ENCODE peak calls at places on chromosome 14, in four cellular contexts. One of them, this sample, is unnamed.

GRCh38 chr14:55294603-55295002 is 23.4 kb downstream of the FBXO34 start:
- DNase-seq in WERI-Rb-1: no peak
- DNase-seq in HFF-Myc: no peak
- DNase-seq in right atrium auricular region: no peak
- DNase-seq in this sample: no peak

GRCh38 chr14:87014854-87015253 is 978.1 kb downstream of the GALC start:
- DNase-seq in right atrium auricular region: no peak
- DNase-seq in WERI-Rb-1: peak
- DNase-seq in HFF-Myc: no peak
- DNase-seq in this sample: no peak

GRCh38 chr14:95432152-95433093 is 84.0 kb downstream of the SYNE3 start:
- DNase-seq in WERI-Rb-1: peak
- DNase-seq in right atrium auricular region: no peak
- DNase-seq in HFF-Myc: no peak
- DNase-seq in this sample: peak

GRCh38 chr14:87059060-87059827 is 933.7 kb downstream of the GALC start:
- DNase-seq in right atrium auricular region: no peak
- DNase-seq in WERI-Rb-1: no peak
- DNase-seq in HFF-Myc: no peak
- DNase-seq in this sample: no peak

GRCh38 chr14:52960627-52961026 is 9.8 kb upstream of the FERMT2 start:
- DNase-seq in HFF-Myc: no peak
- DNase-seq in WERI-Rb-1: no peak
- DNase-seq in right atrium auricular region: no peak
- DNase-seq in this sample: no peak

GRCh38 chr14:66009104-66009503 is 477.1 kb upstream of the CCDC196 start:
- DNase-seq in HFF-Myc: peak
- DNase-seq in WERI-Rb-1: no peak
- DNase-seq in right atrium auricular region: no peak
- DNase-seq in this sample: no peak

GRCh38 chr14:95156765-95157194 is 549 bp downstream of the DICER1 start:
- DNase-seq in WERI-Rb-1: peak
- DNase-seq in right atrium auricular region: no peak
- DNase-seq in HFF-Myc: no peak
- DNase-seq in this sample: peak

GRCh38 chr14:94646481-94646880 is 34.3 kb downstream of the SERPINA3 start:
- DNase-seq in HFF-Myc: no peak
- DNase-seq in right atrium auricular region: peak
- DNase-seq in WERI-Rb-1: no peak
- DNase-seq in this sample: no peak

GRCh38 chr14:70173569-70173968 is 15.2 kb downstream of the SLC8A3 start:
- DNase-seq in right atrium auricular region: no peak
- DNase-seq in WERI-Rb-1: no peak
- DNase-seq in HFF-Myc: no peak
- DNase-seq in this sample: no peak

GRCh38 chr14:36949371-36949770 is 223.0 kb downstream of the SLC25A21 start:
- DNase-seq in right atrium auricular region: no peak
- DNase-seq in WERI-Rb-1: no peak
- DNase-seq in HFF-Myc: no peak
- DNase-seq in this sample: no peak

GRCh38 chr14:64952598-64953309 is 10.2 kb upstream of the GPX2 start:
- DNase-seq in HFF-Myc: no peak
- DNase-seq in WERI-Rb-1: no peak
- DNase-seq in right atrium auricular region: no peak
- DNase-seq in this sample: no peak

GRCh38 chr14:20652996-20653975 is 11.8 kb upstream of the OR6S1 start:
- DNase-seq in right atrium auricular region: peak
- DNase-seq in WERI-Rb-1: no peak
- DNase-seq in HFF-Myc: peak
- DNase-seq in this sample: peak

GRCh38 chr14:70995671-70996070 is 88.4 kb downstream of the PCNX1 start:
- DNase-seq in HFF-Myc: no peak
- DNase-seq in right atrium auricular region: no peak
- DNase-seq in WERI-Rb-1: no peak
- DNase-seq in this sample: no peak

GRCh38 chr14:70753518-70753953 is 55.8 kb downstream of the MAP3K9 start:
- DNase-seq in WERI-Rb-1: no peak
- DNase-seq in HFF-Myc: no peak
- DNase-seq in right atrium auricular region: no peak
- DNase-seq in this sample: no peak

GRCh38 chr14:58633831-58634230 is 3.9 kb upstream of the DACT1 start:
- DNase-seq in WERI-Rb-1: no peak
- DNase-seq in HFF-Myc: no peak
- DNase-seq in right atrium auricular region: no peak
- DNase-seq in this sample: no peak

GRCh38 chr14:75216427-75217006 is 40.1 kb upstream of the TMED10 start:
- DNase-seq in WERI-Rb-1: no peak
- DNase-seq in right atrium auricular region: no peak
- DNase-seq in HFF-Myc: no peak
- DNase-seq in this sample: no peak

GRCh38 chr14:95516554-95517209 is at the start of gene SYNE3:
- DNase-seq in WERI-Rb-1: no peak
- DNase-seq in right atrium auricular region: no peak
- DNase-seq in HFF-Myc: no peak
- DNase-seq in this sample: peak

GRCh38 chr14:24394275-24394674 is 4.5 kb upstream of the NYNRIN start:
- DNase-seq in HFF-Myc: no peak
- DNase-seq in WERI-Rb-1: no peak
- DNase-seq in right atrium auricular region: no peak
- DNase-seq in this sample: no peak

GRCh38 chr14:101475468-101476257 is 85.6 kb upstream of the DIO3 start:
- DNase-seq in right atrium auricular region: no peak
- DNase-seq in HFF-Myc: peak
- DNase-seq in WERI-Rb-1: no peak
- DNase-seq in this sample: no peak
- H3K4me3 ChIP-seq in right atrium auricular region: no peak
- H3K4me3 ChIP-seq in HFF-Myc: no peak
- H3K4me3 ChIP-seq in WERI-Rb-1: no peak
- H3K4me3 ChIP-seq in this sample: no peak

GRCh38 chr14:21729703-21730212 is 56.1 kb upstream of the OR4E1 start:
- DNase-seq in right atrium auricular region: no peak
- DNase-seq in WERI-Rb-1: no peak
- DNase-seq in HFF-Myc: no peak
- DNase-seq in this sample: no peak

GRCh38 chr14:21735639-21736307 is 62.2 kb upstream of the OR4E1 start:
- DNase-seq in right atrium auricular region: no peak
- DNase-seq in WERI-Rb-1: no peak
- DNase-seq in HFF-Myc: no peak
- DNase-seq in this sample: no peak

GRCh38 chr14:21735200-21735599 is 61.6 kb upstream of the OR4E1 start:
- DNase-seq in WERI-Rb-1: no peak
- DNase-seq in right atrium auricular region: no peak
- DNase-seq in HFF-Myc: no peak
- DNase-seq in this sample: no peak

DNA sequence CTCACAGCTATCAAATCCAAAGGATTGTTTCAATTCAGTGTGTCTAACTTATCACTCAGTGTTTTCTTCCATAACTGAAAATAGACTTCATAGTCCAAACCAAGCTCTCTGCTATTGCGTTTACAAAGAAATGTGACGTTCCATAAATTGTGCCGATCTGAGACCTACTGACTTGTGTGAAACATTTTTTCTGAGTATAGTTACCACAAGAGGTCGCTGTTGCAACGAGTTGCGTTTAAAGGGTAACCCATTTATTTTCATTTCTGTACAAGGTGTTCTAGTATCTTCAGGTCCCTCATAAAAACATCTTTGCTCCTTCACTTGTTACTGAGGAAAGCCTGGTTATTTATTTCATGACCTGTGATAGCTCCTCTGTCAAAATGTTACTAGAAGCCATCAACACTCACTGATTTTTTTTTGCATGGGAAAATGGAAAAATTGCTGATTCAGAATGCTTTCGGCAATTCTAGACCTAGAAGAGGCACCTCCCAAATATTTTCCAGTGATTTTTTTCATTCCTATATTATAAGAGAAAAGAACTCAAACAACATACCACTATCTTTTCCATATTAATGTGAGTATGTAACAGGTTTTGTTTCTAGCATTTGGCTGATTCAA is 60.9 kb upstream of the OR4E1 start:
- DNase-seq in HFF-Myc: peak
- DNase-seq in WERI-Rb-1: peak
- DNase-seq in right atrium auricular region: no peak
- DNase-seq in this sample: peak
- TF ChIP-seq CTCF in HFF-Myc: peak
- TF ChIP-seq CTCF in WERI-Rb-1: peak
- TF ChIP-seq CTCF in right atrium auricular region: no peak
- TF ChIP-seq CTCF in this sample: peak

GRCh38 chr14:22539831-22540230 is 49.2 kb downstream of the DAD1 start:
- DNase-seq in WERI-Rb-1: no peak
- DNase-seq in right atrium auricular region: no peak
- DNase-seq in HFF-Myc: no peak
- DNase-seq in this sample: no peak
- H3K4me3 ChIP-seq in WERI-Rb-1: no peak
- H3K4me3 ChIP-seq in right atrium auricular region: no peak
- H3K4me3 ChIP-seq in HFF-Myc: no peak
- H3K4me3 ChIP-seq in this sample: no peak

GRCh38 chr14:34770901-34771300 is 56.5 kb upstream of the CFL2 start:
- DNase-seq in WERI-Rb-1: no peak
- DNase-seq in HFF-Myc: no peak
- DNase-seq in right atrium auricular region: no peak
- DNase-seq in this sample: no peak

GRCh38 chr14:34766611-34767010 is 52.2 kb upstream of the CFL2 start:
- DNase-seq in right atrium auricular region: no peak
- DNase-seq in HFF-Myc: peak
- DNase-seq in WERI-Rb-1: no peak
- DNase-seq in this sample: no peak

GRCh38 chr14:34766060-34766459 is 51.7 kb upstream of the CFL2 start:
- DNase-seq in WERI-Rb-1: no peak
- DNase-seq in right atrium auricular region: no peak
- DNase-seq in HFF-Myc: no peak
- DNase-seq in this sample: no peak
- TF ChIP-seq CTCF in WERI-Rb-1: no peak
- TF ChIP-seq CTCF in right atrium auricular region: no peak
- TF ChIP-seq CTCF in HFF-Myc: peak
- TF ChIP-seq CTCF in this sample: peak

DNA sequence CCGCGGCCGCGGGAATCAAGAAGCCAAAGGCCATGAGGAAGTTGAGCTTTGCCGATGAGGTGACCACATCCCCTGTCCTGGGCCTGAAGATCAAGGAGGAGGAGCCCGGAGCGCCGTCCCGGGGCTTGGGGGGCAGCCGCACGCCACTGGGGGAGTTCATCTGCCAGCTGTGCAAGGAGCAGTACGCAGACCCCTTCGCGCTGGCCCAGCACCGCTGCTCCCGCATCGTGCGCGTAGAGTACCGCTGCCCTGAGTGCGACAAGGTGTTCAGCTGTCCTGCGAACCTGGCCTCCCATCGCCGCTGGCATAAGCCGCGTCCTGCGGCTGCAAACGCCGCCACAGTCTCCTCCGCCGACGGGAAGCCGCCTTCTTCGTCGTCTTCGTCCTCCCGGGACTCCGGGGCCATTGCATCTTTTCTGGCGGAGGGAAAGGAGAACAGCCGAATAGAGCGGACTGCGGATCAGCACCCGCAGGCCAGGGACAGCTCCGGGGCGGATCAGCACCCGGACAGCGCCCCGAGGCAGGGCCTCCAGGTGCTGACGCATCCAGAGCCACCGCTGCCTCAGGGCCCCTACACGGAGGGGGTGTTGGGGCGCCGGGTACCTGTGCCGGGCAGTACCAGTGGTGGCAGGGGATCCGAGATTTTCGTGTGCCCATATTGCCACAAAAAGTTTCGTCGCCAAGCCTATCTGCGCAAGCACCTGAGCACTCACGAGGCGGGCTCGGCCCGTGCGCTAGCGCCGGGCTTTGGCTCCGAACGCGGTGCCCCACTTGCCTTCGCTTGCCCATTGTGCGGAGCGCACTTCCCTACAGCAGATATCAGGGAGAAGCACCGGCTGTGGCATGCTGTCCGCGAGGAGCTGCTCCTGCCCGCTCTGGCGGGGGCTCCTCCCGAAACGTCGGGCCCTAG is 1.2 kb downstream of the INSM2 start:
- DNase-seq in WERI-Rb-1: peak
- DNase-seq in HFF-Myc: peak
- DNase-seq in right atrium auricular region: no peak
- DNase-seq in this sample: peak
- H3K4me3 ChIP-seq in WERI-Rb-1: peak
- H3K4me3 ChIP-seq in HFF-Myc: peak
- H3K4me3 ChIP-seq in right atrium auricular region: peak
- H3K4me3 ChIP-seq in this sample: peak

DNA sequence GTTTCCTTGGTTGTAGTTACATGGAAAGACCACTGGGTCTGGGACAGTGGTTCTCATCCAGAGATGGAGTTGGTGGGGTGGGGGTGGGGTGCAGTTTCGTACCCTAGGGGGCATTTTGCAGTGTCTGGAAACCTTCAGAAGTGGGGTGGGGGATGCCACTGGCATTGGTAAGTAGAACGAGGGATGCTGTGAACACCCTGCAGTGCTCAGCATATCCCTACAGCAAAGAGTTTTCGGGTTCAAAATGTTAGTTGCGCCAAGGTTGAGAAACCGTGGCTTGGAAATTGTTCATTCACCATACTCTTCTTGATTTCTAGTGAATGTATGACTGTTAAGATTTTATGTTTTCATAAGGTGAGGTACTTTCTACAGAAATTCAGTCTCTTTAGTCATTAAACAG is 28.7 kb downstream of the TRAF3 start:
- DNase-seq in WERI-Rb-1: no peak
- DNase-seq in HFF-Myc: no peak
- DNase-seq in right atrium auricular region: no peak
- DNase-seq in this sample: no peak
- TF ChIP-seq CTCF in WERI-Rb-1: no peak
- TF ChIP-seq CTCF in HFF-Myc: no peak
- TF ChIP-seq CTCF in right atrium auricular region: no peak
- TF ChIP-seq CTCF in this sample: peak

This sample was measured in BE2C.